ENCODE peak calls at places on chromosomes 11 and 22, in six cellular contexts. M is A549, N is Calu3, E is ovary, R is fibroblast of mammary gland, Y is mucosa of descending colon. J is an unnamed sample.

GRCh38 chr22:25542231-25542630 is 22.2 kb upstream of the GRK3 start:
- DNase-seq in R (no peak), N (no peak), Y (no peak), M (no peak), E (no peak), J (no peak)

GRCh38 chr11:66976925-66977324 is 1.8 kb downstream of the C11orf86 start:
- DNase-seq in N (no peak), E (no peak), M (no peak), R (no peak), Y (no peak), J (no peak)

GRCh38 chr11:68411501-68411991 is 49.0 kb upstream of the PPP6R3 start:
- DNase-seq in M (no peak), E (no peak), N (no peak), R (no peak), Y (peak; percentile 91), J (no peak)

GRCh38 chr22:27874185-27874584 is 44.9 kb downstream of the PITPNB start:
- DNase-seq in M (no peak), N (no peak), R (peak; percentile 12), Y (no peak), E (no peak), J (no peak)

GRCh38 chr11:118939948-118940598 is 14.3 kb upstream of the BCL9L start:
- DNase-seq in Y (peak; percentile 33), R (no peak), N (no peak), E (no peak), M (no peak), J (peak; percentile 62)

GRCh38 chr11:116930177-116930576 is 92.8 kb upstream of the APOA1 start:
- DNase-seq in N (no peak), R (peak; percentile 32), M (no peak), Y (no peak), E (no peak), J (no peak)

GRCh38 chr22:46064966-46065666 is 85.2 kb upstream of the PPARA start:
- DNase-seq in R (peak; percentile 63), Y (peak; percentile 26), M (no peak), E (peak; percentile 1), N (no peak), J (no peak)

GRCh38 chr11:25039165-25039564 is 542.3 kb downstream of the LUZP2 start:
- DNase-seq in Y (no peak), R (no peak), E (no peak), M (no peak), N (no peak), J (no peak)

GRCh38 chr22:30026751-30027150 is 53.5 kb upstream of the HORMAD2 start:
- DNase-seq in E (no peak), Y (no peak), M (no peak), R (no peak), N (no peak), J (no peak)

GRCh38 chr11:132779487-132779886 is 752.8 kb downstream of the OPCML start:
- DNase-seq in N (no peak), Y (no peak), E (no peak), R (no peak), M (no peak), J (no peak)

GRCh38 chr11:27058456-27058855 is 17.8 kb downstream of the BBOX1 start:
- DNase-seq in N (no peak), E (no peak), M (no peak), Y (no peak), R (peak; percentile 69), J (no peak)

GRCh38 chr22:35215993-35216392 is 41.3 kb upstream of the HMGXB4 start:
- DNase-seq in R (no peak), E (no peak), N (no peak), Y (no peak), M (no peak), J (no peak)

GRCh38 chr11:65213322-65214211 is 31.8 kb downstream of the CAPN1 start:
- DNase-seq in Y (no peak), E (no peak), R (no peak), M (no peak), N (no peak), J (no peak)

GRCh38 chr11:95398437-95399112 is 167.6 kb upstream of the SESN3 start:
- DNase-seq in M (peak; percentile 26), E (no peak), R (peak; percentile 25), N (no peak), Y (no peak), J (no peak)

GRCh38 chr11:64126796-64127195 is 39.1 kb downstream of the MACROD1 start:
- DNase-seq in E (no peak), N (no peak), M (no peak), Y (no peak), R (no peak), J (no peak)

GRCh38 chr11:15282754-15283153 is 168.0 kb downstream of the INSC start:
- DNase-seq in Y (no peak), R (no peak), M (no peak), E (no peak), N (no peak), J (no peak)

GRCh38 chr11:67581469-67581868 is 2.1 kb upstream of the GSTP1 start:
- DNase-seq in E (no peak), N (peak; percentile 68), Y (no peak), M (no peak), R (no peak), J (no peak)

GRCh38 chr11:110968348-110969062 is 256.3 kb upstream of the ARHGAP20 start:
- DNase-seq in N (no peak), R (peak; percentile 68), M (no peak), E (no peak), Y (no peak), J (no peak)

GRCh38 chr11:94139421-94139820 is 10.8 kb downstream of the PANX1 start:
- DNase-seq in M (no peak), N (no peak), Y (no peak), R (no peak), E (no peak), J (no peak)

GRCh38 chr11:6345356-6345755 is 25.1 kb upstream of the CAVIN3 start:
- DNase-seq in M (no peak), E (no peak), R (no peak), Y (no peak), N (no peak), J (no peak)

GRCh38 chr11:94740975-94741707 is 27.0 kb upstream of the AMOTL1 start:
- DNase-seq in N (peak; percentile 20), R (peak; percentile 63), E (peak; percentile 54), M (peak; percentile 83), Y (peak; percentile 29), J (peak; percentile 15)

GRCh38 chr11:47918882-47919495 is 61.4 kb upstream of the PTPRJ start:
- DNase-seq in M (no peak), N (no peak), R (no peak), Y (no peak), E (no peak), J (no peak)

GRCh38 chr11:60125962-60126585 is 37.6 kb downstream of the MS4A2 start:
- DNase-seq in E (no peak), R (no peak), N (peak; percentile 40), Y (no peak), M (no peak), J (no peak)

DNA sequence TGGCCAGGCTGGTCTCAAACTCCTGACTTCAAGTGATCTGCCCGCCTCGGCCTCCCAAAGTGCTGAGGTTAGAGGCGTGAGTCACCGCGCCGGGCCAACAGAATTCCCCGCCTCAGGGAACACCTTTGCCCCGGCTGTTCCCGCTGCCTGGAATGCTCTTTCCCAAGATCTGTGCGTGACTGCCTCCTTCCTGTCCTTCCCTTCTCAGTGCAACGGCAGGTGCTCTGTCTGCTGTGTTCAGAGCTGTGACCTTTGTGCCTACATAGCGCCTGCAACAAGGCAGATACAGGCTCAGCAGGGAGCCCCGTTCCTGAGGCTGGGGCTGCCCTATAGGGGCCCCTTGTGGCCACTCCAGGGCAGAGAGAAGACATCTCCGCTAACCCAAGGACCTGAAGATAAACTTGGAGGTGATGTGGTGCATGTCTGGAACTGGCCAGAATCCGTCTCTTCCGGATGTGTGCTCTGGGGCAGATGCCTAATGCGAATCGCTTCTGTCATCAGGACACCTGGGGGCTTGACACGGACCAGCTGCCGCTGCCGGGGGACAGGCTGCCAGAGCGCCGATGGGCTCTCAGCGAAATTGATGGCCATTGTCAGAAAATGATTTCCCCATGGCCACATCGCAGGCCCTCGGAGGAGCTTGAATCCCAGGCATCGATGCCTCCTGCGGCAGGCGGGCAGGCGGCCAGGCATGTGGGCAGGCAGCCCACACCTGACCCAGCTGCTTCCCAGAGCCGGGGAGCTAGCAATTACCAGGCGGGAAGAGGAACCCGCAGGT is 43.5 kb upstream of the TCF20 start:
- DNase-seq in M (peak; percentile 77), Y (peak; percentile 87), N (peak; percentile 68), E (peak; percentile 41), R (peak; percentile 3), J (peak; percentile 60)
- TF ChIP-seq CTCF in M (peak; percentile 27), Y (peak; percentile 38), N (peak; percentile 52), E (no peak), R (no peak), J (no peak)

GRCh38 chr11:16881074-16881709 is 133.0 kb downstream of the PLEKHA7 start:
- DNase-seq in Y (no peak), N (peak; percentile 83), M (no peak), E (peak; percentile 74), R (peak; percentile 69), J (no peak)
- TF ChIP-seq CTCF in Y (no peak), N (peak; percentile 29), M (no peak), E (no peak), R (peak; percentile 45), J (no peak)

GRCh38 chr11:78418584-78419211 is 1.1 kb upstream of the GAB2 start:
- DNase-seq in E (no peak), R (peak; percentile 22), M (no peak), Y (no peak), N (no peak), J (no peak)

GRCh38 chr11:78419327-78419726 is 1.7 kb upstream of the GAB2 start:
- DNase-seq in E (peak; percentile 59), R (peak; percentile 100), Y (no peak), M (peak; percentile 71), N (no peak), J (no peak)

GRCh38 chr11:78417175-78417887 is at the start of gene GAB2:
- DNase-seq in E (no peak), Y (peak; percentile 77), N (peak; percentile 50), M (no peak), R (no peak), J (peak; percentile 20)

GRCh38 chr11:78416285-78417174 is 1.1 kb downstream of the GAB2 start:
- DNase-seq in Y (peak; percentile 91), R (peak; percentile 89), M (peak; percentile 88), E (peak; percentile 90), N (peak; percentile 88), J (peak; percentile 81)

DNA sequence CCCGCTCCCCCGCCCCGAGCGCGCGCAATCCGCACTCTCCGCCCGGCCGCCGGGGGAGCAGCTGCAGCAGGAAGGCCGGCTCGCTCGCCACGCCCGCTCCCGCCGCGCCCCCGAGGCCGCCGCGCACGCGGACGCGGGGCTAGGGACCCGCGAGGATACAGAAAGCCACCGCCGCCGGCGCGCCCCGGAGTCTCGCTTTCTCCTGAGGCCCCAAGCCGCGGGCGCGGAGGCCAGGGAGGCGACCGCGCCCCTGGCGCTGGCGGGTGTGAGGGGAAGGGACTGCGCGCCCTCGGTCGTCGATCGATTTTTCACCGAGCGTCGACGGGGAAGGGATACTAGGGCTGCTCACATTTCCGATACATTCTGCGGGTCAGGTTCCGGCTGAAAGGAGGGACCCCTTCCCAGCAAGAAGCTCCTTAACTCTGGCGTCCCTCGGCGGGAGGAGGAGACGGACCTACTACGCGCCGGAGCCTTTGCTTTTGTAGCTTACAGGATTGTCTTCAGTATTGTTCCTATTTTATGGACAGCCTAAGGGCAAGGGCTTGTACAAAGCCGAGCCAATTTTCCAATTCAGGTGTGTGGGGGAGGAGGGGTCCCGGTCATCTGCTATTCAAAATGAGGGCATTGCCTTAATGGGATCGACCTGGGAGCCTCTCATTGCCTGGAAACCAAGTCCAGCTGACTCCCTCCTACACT is 416 bp upstream of the GAB2 start:
- DNase-seq in Y (peak; percentile 90), R (peak; percentile 56), N (peak; percentile 86), E (peak; percentile 89), M (peak; percentile 73), J (peak; percentile 92)
- TF ChIP-seq CTCF in Y (no peak), R (no peak), N (no peak), E (peak; percentile 54), M (no peak), J (no peak)

GRCh38 chr11:69924308-69925161 is 105.3 kb upstream of the FGF3 start:
- DNase-seq in E (no peak), M (no peak), N (no peak), Y (no peak), R (no peak), J (no peak)
- TF ChIP-seq CTCF in E (no peak), M (no peak), N (no peak), Y (no peak), R (no peak), J (no peak)

J was measured in endothelial cell.